ENCODE peak calls at places on chromosomes 5 and 9, in seven cellular contexts. C is choroid plexus epithelial cell; Z is AG04449; Y is psoas muscle; V is CD8-positive, alpha-beta memory T cell; J is neuronal stem cell; K is ovary. B is an unnamed sample.

GRCh38 chr5:19900269-19900668 is 87.7 kb downstream of the CDH18 start:
- DNase-seq in C (no peak), Z (no peak), Y (no peak), V (no peak), J (no peak), K (no peak), B (no peak)

GRCh38 chr9:95648225-95648624 is 131.5 kb upstream of the PTCH1 start:
- DNase-seq in C (no peak), Z (no peak), Y (no peak), V (no peak), J (no peak), K (no peak), B (no peak)

GRCh38 chr5:997001-997474 is 11.6 kb upstream of the NKD2 start:
- DNase-seq in C (peak), Z (no peak), Y (no peak), V (no peak), J (no peak), K (peak), B (no peak)

GRCh38 chr5:156253130-156253529 is 73.8 kb upstream of the SGCD start:
- DNase-seq in C (no peak), Z (no peak), Y (no peak), V (no peak), J (no peak), K (no peak), B (no peak)

GRCh38 chr5:168831438-168831837 is 252.3 kb upstream of the PANK3 start:
- DNase-seq in C (no peak), Z (no peak), Y (no peak), V (no peak), J (no peak), K (no peak), B (no peak)

GRCh38 chr5:134183481-134183880 is 6.7 kb upstream of the SKP1 start:
- DNase-seq in C (no peak), Z (no peak), Y (no peak), V (no peak), J (no peak), K (no peak), B (no peak)

GRCh38 chr5:74767579-74767913 is 497 bp downstream of the NSA2 start:
- DNase-seq in C (peak), Z (no peak), Y (no peak), V (no peak), J (peak), K (no peak), B (no peak)

GRCh38 chr5:132420706-132421272 is 51.3 kb downstream of the SLC22A5 start:
- DNase-seq in C (no peak), Z (no peak), Y (no peak), V (no peak), J (no peak), K (no peak), B (peak)

GRCh38 chr9:111298831-111299603 is 31.0 kb downstream of the OR2K2 start:
- DNase-seq in C (peak), Z (peak), Y (peak), V (no peak), J (peak), K (no peak), B (peak)
- H3K4me3 ChIP-seq in C (no peak), Z (no peak), Y (no peak), V (no peak), J (no peak), K (no peak), B (no peak)

DNA sequence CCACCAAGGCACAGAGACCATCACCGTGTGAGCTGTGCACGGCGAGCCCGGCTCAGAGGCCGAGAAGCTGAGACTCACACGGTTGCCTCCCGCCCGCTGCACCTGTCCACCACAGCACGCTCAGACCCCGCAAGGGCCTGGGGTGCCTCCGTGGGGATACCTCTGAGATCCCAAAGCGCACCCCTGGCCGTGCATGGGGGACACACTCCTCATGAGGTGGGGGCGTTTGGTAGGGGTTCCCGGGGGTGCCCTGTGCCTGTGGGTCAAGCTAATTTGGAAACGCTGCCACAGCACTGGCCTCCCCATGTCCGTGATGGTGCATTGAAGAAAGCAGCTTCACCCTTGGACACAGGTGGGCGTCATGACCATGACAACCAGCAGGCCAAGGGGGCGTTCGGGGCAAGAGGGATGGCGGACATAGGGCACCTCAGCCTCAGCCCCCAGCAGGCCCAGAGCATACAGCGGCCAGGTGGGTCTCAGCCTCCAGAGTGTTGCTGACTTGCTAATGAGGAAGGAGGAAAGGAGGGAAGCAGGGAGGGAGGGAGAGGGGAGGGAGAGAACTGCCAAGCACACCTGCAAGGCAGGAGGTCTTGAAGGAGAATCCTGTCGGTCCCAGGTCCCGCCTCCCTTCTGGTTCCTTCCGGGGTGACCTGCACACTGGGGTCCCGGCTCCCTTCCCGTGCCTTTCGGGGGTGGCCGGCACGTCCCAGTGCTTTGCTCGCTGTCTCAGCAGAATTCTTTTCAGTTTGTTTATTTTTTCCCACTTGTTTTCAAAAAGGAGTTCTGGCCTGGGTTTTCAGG is 34.7 kb downstream of the GLT6D1 start:
- DNase-seq in C (no peak), Z (no peak), Y (no peak), V (no peak), J (no peak), K (no peak), B (no peak)
- H3K4me3 ChIP-seq in C (no peak), Z (no peak), Y (no peak), V (no peak), J (no peak), K (no peak), B (no peak)

DNA sequence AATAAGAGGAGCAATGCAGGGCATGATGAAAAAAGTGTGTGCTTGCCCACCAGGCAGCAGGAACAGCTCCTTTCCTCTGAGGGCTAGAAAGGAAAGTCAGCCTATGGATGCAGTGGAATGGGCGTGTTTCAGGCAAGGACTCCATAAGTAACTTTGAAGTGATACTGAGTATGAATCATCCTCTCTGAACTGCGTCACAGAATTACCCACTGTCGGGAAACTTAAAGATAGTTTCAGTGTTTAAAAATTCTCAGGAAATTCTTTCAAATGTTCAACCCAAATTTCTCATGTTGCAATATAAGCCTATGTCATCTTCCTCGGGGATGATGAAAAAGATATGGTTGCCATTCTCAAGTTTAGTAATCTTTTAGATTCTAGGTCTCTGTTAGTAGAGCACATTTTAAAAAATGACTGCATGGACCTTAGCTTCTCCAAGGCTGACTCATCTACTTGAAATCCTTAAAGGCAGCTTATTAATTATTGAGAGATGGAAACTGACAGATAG is 27.7 kb downstream of the PTCD2 start:
- DNase-seq in C (peak), Z (peak), Y (no peak), V (no peak), J (no peak), K (no peak), B (no peak)
- H3K4me3 ChIP-seq in C (peak), Z (no peak), Y (no peak), V (no peak), J (no peak), K (no peak), B (no peak)

DNA sequence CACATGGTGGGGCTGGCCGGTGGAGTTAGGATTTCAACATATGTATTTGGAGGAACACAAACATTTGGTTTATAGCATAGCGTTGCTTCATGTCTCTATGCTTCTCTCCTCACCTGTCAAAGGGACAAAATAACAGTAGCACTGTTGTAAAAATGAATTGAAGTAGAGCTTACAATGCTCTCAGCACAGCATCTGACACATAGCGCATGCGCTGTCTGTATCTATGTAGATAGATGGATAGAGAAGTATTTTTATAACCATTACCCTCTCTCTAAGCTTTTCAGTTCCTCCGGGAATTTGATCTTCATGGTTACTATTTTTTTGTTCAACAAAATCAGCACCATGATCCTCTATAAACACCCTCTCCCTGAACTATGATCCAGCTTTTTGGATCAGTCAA is 166.0 kb downstream of the TTLL11 start:
- DNase-seq in C (no peak), Z (no peak), Y (no peak), V (no peak), J (no peak), K (no peak), B (no peak)
- H3K4me3 ChIP-seq in C (no peak), Z (no peak), Y (no peak), V (no peak), J (no peak), K (no peak), B (no peak)

GRCh38 chr9:129487307-129487657 is 133.6 kb downstream of the C9orf50 start:
- DNase-seq in C (no peak), Z (no peak), Y (no peak), V (no peak), J (no peak), K (peak), B (no peak)
- H3K4me3 ChIP-seq in C (no peak), Z (no peak), Y (no peak), V (no peak), J (no peak), K (no peak), B (no peak)

GRCh38 chr9:129209109-129209508 is 31.0 kb upstream of the IER5L start:
- DNase-seq in C (no peak), Z (no peak), Y (no peak), V (no peak), J (no peak), K (peak), B (no peak)

GRCh38 chr9:129208191-129209091 is 30.4 kb upstream of the IER5L start:
- DNase-seq in C (no peak), Z (no peak), Y (no peak), V (no peak), J (no peak), K (no peak), B (no peak)

GRCh38 chr9:129211686-129212085 is 33.6 kb upstream of the IER5L start:
- DNase-seq in C (no peak), Z (no peak), Y (no peak), V (no peak), J (no peak), K (no peak), B (no peak)

GRCh38 chr9:129210125-129210524 is 32.1 kb upstream of the IER5L start:
- DNase-seq in C (no peak), Z (no peak), Y (no peak), V (no peak), J (no peak), K (no peak), B (no peak)

GRCh38 chr9:129209580-129209979 is 31.5 kb upstream of the IER5L start:
- DNase-seq in C (no peak), Z (no peak), Y (no peak), V (no peak), J (no peak), K (no peak), B (no peak)
- H3K4me3 ChIP-seq in C (no peak), Z (no peak), Y (no peak), V (no peak), J (no peak), K (no peak), B (no peak)

GRCh38 chr5:154771383-154771901 is 16.3 kb downstream of the LARP1 start:
- DNase-seq in C (peak), Z (peak), Y (no peak), V (no peak), J (peak), K (peak), B (no peak)
- H3K4me3 ChIP-seq in C (no peak), Z (peak), Y (no peak), V (no peak), J (no peak), K (no peak), B (no peak)

GRCh38 chr5:34562791-34563190 is 93.3 kb upstream of the RAI14 start:
- DNase-seq in C (no peak), Z (no peak), Y (no peak), V (no peak), J (no peak), K (no peak), B (no peak)

GRCh38 chr5:34563269-34563668 is 92.9 kb upstream of the RAI14 start:
- DNase-seq in C (no peak), Z (no peak), Y (no peak), V (no peak), J (no peak), K (no peak), B (no peak)

GRCh38 chr5:34564706-34565235 is 91.4 kb upstream of the RAI14 start:
- DNase-seq in C (no peak), Z (no peak), Y (peak), V (no peak), J (no peak), K (peak), B (no peak)

GRCh38 chr5:34563951-34564705 is 92.0 kb upstream of the RAI14 start:
- DNase-seq in C (peak), Z (no peak), Y (peak), V (no peak), J (no peak), K (peak), B (no peak)
- H3K4me3 ChIP-seq in C (peak), Z (no peak), Y (no peak), V (no peak), J (no peak), K (no peak), B (no peak)

B was measured in GM06990.